ENCODE peak calls at places on chromosome 18, in four cellular contexts. V, F, R and K are unnamed samples. For H3K4me1, the result is how much of the 10 kb centered on the place peaks cover.

GRCh38 chr18:7603259-7604000 is 36.3 kb downstream of the PTPRM start:
- DNase-seq in V (no peak), F (no peak), R (no peak), K (no peak)

GRCh38 chr18:23369231-23369630 is 83.9 kb upstream of the RIOK3 start:
- DNase-seq in F (no peak), R (no peak), V (no peak), K (no peak)

GRCh38 chr18:66826211-66826610 is 222.3 kb upstream of the CDH19 start:
- DNase-seq in V (no peak), F (no peak), R (no peak), K (no peak)

GRCh38 chr18:50805732-50806131 is 14.1 kb downstream of the MRO start:
- DNase-seq in F (no peak), R (no peak), V (peak), K (no peak)

GRCh38 chr18:50424877-50425690 is 50.2 kb downstream of the SKA1 start:
- DNase-seq in R (peak), F (no peak), V (peak), K (no peak)

GRCh38 chr18:8480506-8481328 is 128.5 kb upstream of the RAB12 start:
- DNase-seq in V (peak), R (peak), F (no peak), K (no peak)

GRCh38 chr18:75923169-75923568 is 495.7 kb upstream of the SMIM21 start:
- DNase-seq in V (no peak), R (no peak), F (no peak), K (no peak)

GRCh38 chr18:32373995-32374394 is 96.7 kb downstream of the GAREM1 start:
- DNase-seq in V (no peak), F (no peak), R (no peak), K (no peak)

GRCh38 chr18:33576999-33577687 is 876 bp upstream of the ASXL3 start:
- DNase-seq in V (no peak), F (no peak), R (no peak), K (no peak)

GRCh38 chr18:59377938-59378337 is 18.9 kb upstream of the LMAN1 start:
- DNase-seq in F (no peak), R (no peak), V (no peak), K (no peak)

GRCh38 chr18:33201509-33201926 is 239.0 kb downstream of the CCDC178 start:
- DNase-seq in V (peak), R (peak), F (no peak), K (peak)

GRCh38 chr18:1047406-1047805 is 142.7 kb downstream of the ADCYAP1 start:
- DNase-seq in R (no peak), F (no peak), V (no peak), K (no peak)

GRCh38 chr18:45197526-45197970 is 417.7 kb upstream of the SLC14A2 start:
- DNase-seq in R (no peak), V (no peak), F (peak), K (no peak)

GRCh38 chr18:44802508-44802907 is 121.8 kb downstream of the SETBP1 start:
- DNase-seq in V (no peak), R (no peak), F (no peak), K (no peak)

GRCh38 chr18:64987096-64987495 is 763.7 kb upstream of the CDH7 start:
- DNase-seq in V (no peak), R (no peak), F (no peak), K (no peak)

DNA sequence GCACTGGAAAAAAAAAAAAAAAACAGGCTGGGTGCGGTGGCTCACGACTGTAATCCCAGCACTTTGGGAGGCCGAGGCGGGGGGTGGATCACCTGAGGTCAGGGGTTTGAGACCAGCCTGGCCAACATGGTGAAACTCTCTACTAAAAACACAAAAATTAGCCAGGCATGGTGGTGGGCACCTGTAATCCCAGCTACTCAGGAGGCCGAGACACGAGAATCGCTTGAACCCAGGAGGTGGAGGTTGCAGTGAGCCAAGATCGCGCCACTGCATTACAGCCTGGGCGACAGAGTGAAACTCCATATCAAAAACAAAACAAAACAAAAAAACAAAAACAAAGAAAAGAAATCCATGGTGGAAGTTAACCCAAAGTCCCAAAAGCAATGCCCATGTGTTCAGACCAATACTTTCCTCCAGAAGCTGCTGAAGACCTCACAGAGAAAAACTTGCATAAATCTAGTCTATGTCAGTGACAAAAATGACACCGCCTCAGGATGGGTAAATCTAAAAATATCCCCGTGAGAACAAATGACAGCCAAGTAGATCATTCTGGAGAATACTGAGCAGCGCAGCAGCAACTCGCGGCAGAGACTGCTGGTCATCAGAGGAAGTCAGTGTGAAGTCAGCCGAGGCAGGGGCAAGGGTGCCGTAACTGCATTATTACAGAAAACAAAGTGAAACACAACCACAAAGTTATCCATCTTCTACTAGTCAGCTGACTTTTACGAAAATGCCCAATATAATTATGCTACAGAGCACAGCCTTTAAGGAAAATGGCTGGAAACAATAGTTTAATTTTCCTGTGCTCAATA is 41.0 kb downstream of the LPIN2 start:
- DNase-seq in R (no peak), F (peak), V (no peak), K (no peak)
- TF ChIP-seq HDAC2 in R (no peak), F (no peak), V (no peak), K (no peak)

GRCh38 chr18:10457798-10458197 is 3.4 kb downstream of the APCDD1 start:
- DNase-seq in V (no peak), R (no peak), F (no peak), K (no peak)
- TF ChIP-seq POLR2AphosphoS5 in V (no peak), R (no peak), F (no peak), K (no peak)

DNA sequence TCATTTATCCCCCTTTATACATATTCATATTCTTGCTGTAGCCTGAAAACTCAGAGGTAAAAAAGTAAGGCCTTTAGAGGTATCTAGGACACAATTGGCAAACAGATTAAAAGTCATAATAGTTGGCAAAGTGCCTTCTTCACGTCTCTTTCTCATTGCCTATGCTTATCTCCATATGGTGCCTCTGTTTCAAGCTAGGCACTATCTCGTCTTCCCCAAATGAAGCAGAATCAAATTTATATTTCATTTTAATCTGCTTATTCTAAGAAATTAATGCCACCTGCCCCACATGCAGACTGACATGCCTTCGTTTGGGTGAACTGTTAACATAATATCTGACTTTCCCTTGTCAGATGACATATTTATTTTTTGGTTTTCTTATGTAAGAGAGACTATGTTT is 245.4 kb downstream of the CDH2 start:
- DNase-seq in R (no peak), V (no peak), F (no peak), K (no peak)
- H3K4me1 ChIP-seq in R (under half), V (under half), F (under half), K (under half)

GRCh38 chr18:13530879-13531387 is 195.4 kb downstream of the FAM210A start:
- DNase-seq in F (no peak), V (no peak), R (no peak), K (no peak)
- TF ChIP-seq HDAC2 in F (no peak), V (no peak), R (no peak), K (no peak)

GRCh38 chr18:74242451-74243096 is 49.2 kb downstream of the CYB5A start:
- DNase-seq in V (peak), R (peak), F (no peak), K (no peak)
- TF ChIP-seq POLR2AphosphoS5 in V (peak), R (no peak), F (no peak), K (no peak)

DNA sequence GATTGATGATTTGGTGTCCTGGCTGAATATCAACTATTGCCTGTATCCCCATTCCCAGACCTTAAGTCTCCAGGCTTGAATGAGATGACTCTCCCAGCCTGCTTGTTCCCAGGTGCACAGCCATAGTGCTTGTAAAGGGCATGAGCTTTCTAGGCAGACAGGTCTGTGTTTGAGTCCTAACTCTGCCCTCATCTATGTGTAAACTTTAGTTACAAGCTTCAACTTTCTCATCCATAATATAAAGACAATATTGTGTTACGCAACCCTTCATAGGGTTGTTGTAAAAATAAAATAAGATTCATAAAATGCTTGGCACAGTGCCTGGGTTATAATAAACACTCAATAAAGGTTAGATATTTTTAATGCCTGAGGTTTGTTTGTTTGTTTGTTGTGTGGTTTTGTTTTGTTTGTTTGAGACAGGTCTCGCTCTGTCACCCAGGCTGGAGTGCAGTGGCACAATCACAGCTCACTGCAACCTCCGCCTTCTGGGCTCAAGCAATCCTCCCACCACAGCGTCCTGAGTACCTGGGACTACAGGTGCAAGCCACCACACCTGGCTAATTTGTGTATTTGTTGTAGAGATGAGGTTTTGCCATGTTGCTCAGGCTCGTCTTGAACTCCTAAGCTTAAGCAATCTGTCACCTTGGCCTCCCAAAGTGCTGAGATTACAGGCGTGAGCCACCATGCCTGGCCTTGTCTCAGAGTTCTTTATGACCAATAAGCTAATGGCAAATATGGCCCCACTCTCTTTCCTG is 89.4 kb upstream of the MAPRE2 start:
- DNase-seq in R (no peak), V (no peak), F (no peak), K (no peak)
- H3K4me1 ChIP-seq in R (under half), V (under half), F (under half), K (under half)